ENCODE peak calls at places on chromosomes 4 and X, in four cellular contexts. One of them, this sample, is unnamed.

GRCh38 chr4:10354746-10355145 is 102.5 kb downstream of the ZNF518B start:
- DNase-seq in WTC11: no peak
- DNase-seq in HepG2: no peak
- DNase-seq in K562: no peak
- DNase-seq in this sample: no peak

GRCh38 chrX:151711787-151712186 is 4.0 kb upstream of the FATE1 start:
- DNase-seq in WTC11: no peak
- DNase-seq in HepG2: no peak
- DNase-seq in K562: no peak
- DNase-seq in this sample: no peak

GRCh38 chr4:129358571-129358970 is 262.6 kb downstream of the C4orf33 start:
- DNase-seq in WTC11: no peak
- DNase-seq in HepG2: no peak
- DNase-seq in K562: no peak
- DNase-seq in this sample: no peak

GRCh38 chr4:105280338-105280809 is 133.7 kb downstream of the TET2 start:
- DNase-seq in WTC11: no peak
- DNase-seq in HepG2: no peak
- DNase-seq in K562: no peak
- DNase-seq in this sample: no peak

GRCh38 chr4:1205641-1206298 is 33.4 kb upstream of the SPON2 start:
- DNase-seq in WTC11: peak
- DNase-seq in HepG2: no peak
- DNase-seq in K562: no peak
- DNase-seq in this sample: no peak

GRCh38 chrX:41085883-41086626 is 810 bp downstream of the USP9X start:
- DNase-seq in WTC11: peak
- DNase-seq in HepG2: peak
- DNase-seq in K562: no peak
- DNase-seq in this sample: peak

GRCh38 chr4:52407545-52407944 is 251.6 kb downstream of the USP46 start:
- DNase-seq in WTC11: no peak
- DNase-seq in HepG2: peak
- DNase-seq in K562: no peak
- DNase-seq in this sample: no peak

GRCh38 chrX:8191022-8191421 is 20.0 kb upstream of the VCX2 start:
- DNase-seq in WTC11: no peak
- DNase-seq in HepG2: no peak
- DNase-seq in K562: no peak
- DNase-seq in this sample: no peak

GRCh38 chr4:187965726-187966125 is 29.8 kb upstream of the ZFP42 start:
- DNase-seq in WTC11: no peak
- DNase-seq in HepG2: no peak
- DNase-seq in K562: no peak
- DNase-seq in this sample: no peak

GRCh38 chr4:8538703-8539567 is 41.3 kb upstream of the GPR78 start:
- DNase-seq in WTC11: no peak
- DNase-seq in HepG2: peak
- DNase-seq in K562: no peak
- DNase-seq in this sample: no peak

GRCh38 chrX:11461181-11462001 is 168.2 kb downstream of the AMELX start:
- DNase-seq in WTC11: no peak
- DNase-seq in HepG2: no peak
- DNase-seq in K562: peak
- DNase-seq in this sample: no peak

GRCh38 chrX:30920271-30920670 is 31.2 kb upstream of the TAB3 start:
- DNase-seq in WTC11: no peak
- DNase-seq in HepG2: no peak
- DNase-seq in K562: no peak
- DNase-seq in this sample: no peak

GRCh38 chr4:184697956-184698355 is 35.9 kb downstream of the CENPU start:
- DNase-seq in WTC11: no peak
- DNase-seq in HepG2: no peak
- DNase-seq in K562: no peak
- DNase-seq in this sample: no peak

GRCh38 chr4:73434311-73434710 is 1.7 kb upstream of the AFP start:
- DNase-seq in WTC11: no peak
- DNase-seq in HepG2: peak
- DNase-seq in K562: no peak
- DNase-seq in this sample: peak

GRCh38 chr4:138259801-138260200 is 17.7 kb upstream of the SLC7A11 start:
- DNase-seq in WTC11: no peak
- DNase-seq in HepG2: no peak
- DNase-seq in K562: no peak
- DNase-seq in this sample: no peak

GRCh38 chr4:118335316-118335715 is 17.5 kb downstream of the PRSS12 start:
- DNase-seq in WTC11: no peak
- DNase-seq in HepG2: no peak
- DNase-seq in K562: no peak
- DNase-seq in this sample: no peak

GRCh38 chr4:95170176-95170575 is 378.6 kb downstream of the UNC5C start:
- DNase-seq in WTC11: no peak
- DNase-seq in HepG2: no peak
- DNase-seq in K562: no peak
- DNase-seq in this sample: no peak

GRCh38 chrX:24245201-24245600 is 68.7 kb downstream of the SUPT20HL2 start:
- DNase-seq in WTC11: no peak
- DNase-seq in HepG2: no peak
- DNase-seq in K562: no peak
- DNase-seq in this sample: no peak

GRCh38 chrX:29090811-29091210 is 503.6 kb downstream of the IL1RAPL1 start:
- DNase-seq in WTC11: no peak
- DNase-seq in HepG2: no peak
- DNase-seq in K562: no peak
- DNase-seq in this sample: no peak
- TF ChIP-seq ELF4 in WTC11: no peak
- TF ChIP-seq ELF4 in HepG2: no peak
- TF ChIP-seq ELF4 in K562: no peak
- TF ChIP-seq ELF4 in this sample: no peak

GRCh38 chr4:59759082-59759825 is 1440.9 kb upstream of the ADGRL3 start:
- DNase-seq in WTC11: no peak
- DNase-seq in HepG2: no peak
- DNase-seq in K562: no peak
- DNase-seq in this sample: no peak
- TF ChIP-seq ELF4 in WTC11: no peak
- TF ChIP-seq ELF4 in HepG2: no peak
- TF ChIP-seq ELF4 in K562: no peak
- TF ChIP-seq ELF4 in this sample: no peak

GRCh38 chr4:64068096-64068495 is 341.2 kb downstream of the TECRL start:
- DNase-seq in WTC11: no peak
- DNase-seq in HepG2: no peak
- DNase-seq in K562: no peak
- DNase-seq in this sample: no peak
- TF ChIP-seq ELF4 in WTC11: no peak
- TF ChIP-seq ELF4 in HepG2: no peak
- TF ChIP-seq ELF4 in K562: no peak
- TF ChIP-seq ELF4 in this sample: no peak

DNA sequence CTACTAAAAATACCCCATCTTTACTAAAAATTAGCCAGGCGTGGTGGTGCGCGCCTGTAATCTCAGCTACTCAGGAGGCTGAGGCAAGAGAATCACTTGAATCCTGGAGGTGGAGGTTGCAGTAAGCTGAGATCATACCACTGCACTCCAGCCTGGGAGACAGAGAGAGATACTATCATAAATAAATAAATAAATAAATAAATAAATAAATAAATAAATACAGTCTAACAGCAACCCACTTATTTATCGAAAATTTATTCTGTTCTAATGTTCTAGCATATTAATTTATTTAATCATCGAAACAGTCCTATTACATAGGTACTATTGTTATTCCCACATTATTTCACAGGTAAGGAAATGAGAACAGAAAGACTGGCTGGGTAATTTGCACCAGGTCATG is 18.2 kb upstream of the TXK start:
- DNase-seq in WTC11: no peak
- DNase-seq in HepG2: no peak
- DNase-seq in K562: no peak
- DNase-seq in this sample: no peak
- TF ChIP-seq ELF4 in WTC11: no peak
- TF ChIP-seq ELF4 in HepG2: no peak
- TF ChIP-seq ELF4 in K562: no peak
- TF ChIP-seq ELF4 in this sample: no peak

GRCh38 chrX:74383611-74384010 is 37.7 kb upstream of the SLC16A2 start:
- DNase-seq in WTC11: peak
- DNase-seq in HepG2: peak
- DNase-seq in K562: peak
- DNase-seq in this sample: peak

GRCh38 chrX:74377282-74377681 is 44.0 kb upstream of the SLC16A2 start:
- DNase-seq in WTC11: no peak
- DNase-seq in HepG2: no peak
- DNase-seq in K562: no peak
- DNase-seq in this sample: no peak

DNA sequence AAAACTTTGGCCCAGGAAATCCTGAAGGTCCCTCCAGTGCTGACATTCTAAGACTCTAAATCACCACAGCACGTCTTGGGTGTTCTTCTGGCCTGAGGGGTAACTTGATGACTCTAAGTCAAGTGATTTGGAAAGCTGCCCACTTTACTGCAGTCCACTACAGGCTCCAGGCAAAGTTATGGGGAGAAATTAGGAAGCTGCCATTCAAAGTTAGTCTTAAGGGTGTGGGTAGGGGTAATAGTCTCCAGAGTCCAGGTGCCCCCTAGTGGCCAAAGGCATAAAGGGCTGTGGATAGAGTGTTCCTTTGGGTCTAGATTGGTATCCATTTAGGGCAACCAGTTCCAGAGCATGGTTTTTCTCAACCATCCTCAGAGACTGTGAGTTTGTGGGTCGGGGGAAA is 38.7 kb upstream of the SLC16A2 start:
- DNase-seq in WTC11: peak
- DNase-seq in HepG2: peak
- DNase-seq in K562: peak
- DNase-seq in this sample: peak
- TF ChIP-seq ELF4 in WTC11: no peak
- TF ChIP-seq ELF4 in HepG2: no peak
- TF ChIP-seq ELF4 in K562: no peak
- TF ChIP-seq ELF4 in this sample: no peak

DNA sequence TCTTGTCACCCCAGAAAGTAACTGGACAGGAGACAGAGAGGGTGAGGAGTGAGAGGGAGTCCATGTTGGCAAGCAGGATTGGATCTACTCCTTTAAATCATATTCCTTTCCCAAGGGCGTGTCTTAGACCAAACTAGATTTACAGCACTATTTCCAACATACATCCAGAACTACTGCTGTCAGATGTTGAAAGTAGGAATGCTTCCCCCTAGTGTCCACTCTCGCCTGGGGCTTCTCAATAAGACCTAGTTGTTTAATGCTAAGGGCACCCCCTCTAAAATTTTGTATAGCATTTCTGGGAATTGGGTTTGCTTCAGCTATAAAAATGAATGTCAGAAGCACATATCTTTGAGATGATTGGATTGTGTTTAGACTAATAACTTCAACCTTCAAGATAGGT is 13.3 kb downstream of the OFD1 start:
- DNase-seq in WTC11: peak
- DNase-seq in HepG2: peak
- DNase-seq in K562: peak
- DNase-seq in this sample: peak
- TF ChIP-seq ELF4 in WTC11: no peak
- TF ChIP-seq ELF4 in HepG2: no peak
- TF ChIP-seq ELF4 in K562: no peak
- TF ChIP-seq ELF4 in this sample: no peak

GRCh38 chr4:101201421-101201820 is 145.9 kb downstream of the PPP3CA start:
- DNase-seq in WTC11: no peak
- DNase-seq in HepG2: no peak
- DNase-seq in K562: no peak
- DNase-seq in this sample: no peak

GRCh38 chr4:101199507-101200285 is 147.6 kb downstream of the PPP3CA start:
- DNase-seq in WTC11: no peak
- DNase-seq in HepG2: no peak
- DNase-seq in K562: no peak
- DNase-seq in this sample: no peak

GRCh38 chr4:101198741-101199339 is 148.5 kb downstream of the PPP3CA start:
- DNase-seq in WTC11: no peak
- DNase-seq in HepG2: peak
- DNase-seq in K562: no peak
- DNase-seq in this sample: no peak

GRCh38 chr4:101197350-101197749 is 150.0 kb downstream of the PPP3CA start:
- DNase-seq in WTC11: no peak
- DNase-seq in HepG2: peak
- DNase-seq in K562: no peak
- DNase-seq in this sample: no peak

DNA sequence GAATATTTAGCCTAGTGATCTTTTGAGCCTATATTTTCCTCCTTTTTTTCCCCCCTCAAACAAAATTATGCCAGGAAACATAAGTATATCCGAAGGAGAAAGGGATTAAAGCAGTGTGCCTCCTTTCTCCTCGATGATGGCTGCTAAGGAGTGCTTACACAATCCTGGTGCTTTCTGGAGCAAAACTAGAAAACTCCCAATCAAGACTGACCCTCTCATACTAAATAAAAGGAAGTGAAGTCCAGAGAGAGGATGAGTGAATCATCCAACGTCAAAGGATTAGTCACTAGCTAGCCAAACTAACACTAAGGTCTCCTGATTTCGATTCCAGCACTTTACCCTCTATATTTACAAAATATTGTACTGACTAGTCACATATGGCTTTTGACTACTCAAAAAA is 146.8 kb downstream of the PPP3CA start:
- DNase-seq in WTC11: no peak
- DNase-seq in HepG2: peak
- DNase-seq in K562: no peak
- DNase-seq in this sample: no peak
- TF ChIP-seq ELF4 in WTC11: no peak
- TF ChIP-seq ELF4 in HepG2: no peak
- TF ChIP-seq ELF4 in K562: no peak
- TF ChIP-seq ELF4 in this sample: no peak

GRCh38 chrX:104329731-104330130 is 75.0 kb upstream of the ESX1 start:
- DNase-seq in WTC11: no peak
- DNase-seq in HepG2: no peak
- DNase-seq in K562: no peak
- DNase-seq in this sample: no peak

GRCh38 chrX:104324871-104325585 is 70.3 kb upstream of the ESX1 start:
- DNase-seq in WTC11: no peak
- DNase-seq in HepG2: no peak
- DNase-seq in K562: no peak
- DNase-seq in this sample: no peak

GRCh38 chrX:104319346-104319745 is 64.6 kb upstream of the ESX1 start:
- DNase-seq in WTC11: no peak
- DNase-seq in HepG2: no peak
- DNase-seq in K562: no peak
- DNase-seq in this sample: no peak

GRCh38 chrX:104318330-104319009 is 63.7 kb upstream of the ESX1 start:
- DNase-seq in WTC11: no peak
- DNase-seq in HepG2: peak
- DNase-seq in K562: no peak
- DNase-seq in this sample: no peak

GRCh38 chrX:104324461-104324860 is 69.7 kb upstream of the ESX1 start:
- DNase-seq in WTC11: no peak
- DNase-seq in HepG2: no peak
- DNase-seq in K562: no peak
- DNase-seq in this sample: no peak
- TF ChIP-seq ELF4 in WTC11: no peak
- TF ChIP-seq ELF4 in HepG2: no peak
- TF ChIP-seq ELF4 in K562: no peak
- TF ChIP-seq ELF4 in this sample: no peak